ENCODE peak calls at places on chromosomes 4 and X, in ten cellular contexts. G, H, D, T, U, B, S, X, Q and V are unnamed samples.

GRCh38 chr4:11428701-11429571 is at the start of gene HS3ST1:
- DNase-seq in D (peak; percentile 93), Q (no peak), X (peak; percentile 11), B (no peak), G (no peak), T (peak; percentile 98), H (peak; percentile 79), S (no peak), U (peak; percentile 89), V (peak; percentile 91)

GRCh38 chr4:118712872-118713271 is 27.7 kb downstream of the METTL14 start:
- DNase-seq in T (peak; percentile 75), D (no peak), B (no peak), S (no peak), U (no peak), H (no peak), X (no peak), G (no peak), Q (no peak), V (no peak)

GRCh38 chrX:13091111-13091765 is 46.8 kb upstream of the FAM9C start:
- DNase-seq in X (no peak), U (no peak), H (no peak), S (no peak), Q (no peak), D (no peak), T (no peak), G (no peak), B (no peak), V (no peak)

GRCh38 chr4:82138376-82138775 is 235.4 kb downstream of the HNRNPD start:
- DNase-seq in T (peak; percentile 30), H (no peak), U (no peak), B (no peak), Q (peak; percentile 1), D (no peak), S (no peak), X (no peak), G (no peak), V (peak; percentile 15)

GRCh38 chr4:169583563-169583962 is 28.8 kb downstream of the NEK1 start:
- DNase-seq in S (no peak), X (no peak), D (no peak), B (no peak), U (no peak), H (no peak), T (no peak), G (no peak), Q (no peak), V (no peak)

GRCh38 chr4:146520894-146521542 is 722 bp downstream of the SLC10A7 start:
- DNase-seq in S (no peak), Q (peak; percentile 53), U (no peak), H (no peak), G (peak; percentile 6), T (peak; percentile 66), X (peak; percentile 37), D (no peak), B (peak; percentile 15), V (peak; percentile 39)

GRCh38 chrX:11540532-11541377 is 125.0 kb downstream of the ARHGAP6 start:
- DNase-seq in S (no peak), T (no peak), G (no peak), H (no peak), U (no peak), D (peak; percentile 38), Q (no peak), B (no peak), X (no peak), V (no peak)

GRCh38 chrX:103513476-103514108 is 5.7 kb downstream of the RAB40A start:
- DNase-seq in B (no peak), S (no peak), G (no peak), D (no peak), U (no peak), H (no peak), X (no peak), T (no peak), Q (no peak), V (no peak)

GRCh38 chrX:110212299-110212698 is 105.6 kb downstream of the AMMECR1 start:
- DNase-seq in B (no peak), H (no peak), T (no peak), Q (no peak), U (no peak), X (peak; percentile 39), S (no peak), G (no peak), D (no peak), V (no peak)

GRCh38 chr4:76830612-76831474 is 67.1 kb downstream of the SOWAHB start:
- DNase-seq in U (peak; percentile 72), H (no peak), Q (peak; percentile 87), G (peak; percentile 13), S (peak; percentile 59), T (peak; percentile 94), D (no peak), X (peak; percentile 22), B (no peak), V (peak; percentile 45)

GRCh38 chrX:31038585-31039326 is 33.1 kb downstream of the FTHL17 start:
- DNase-seq in U (no peak), T (peak; percentile 30), H (no peak), B (no peak), G (peak; percentile 1), S (peak; percentile 1), D (no peak), X (peak; percentile 42), Q (peak; percentile 26), V (peak; percentile 5)

GRCh38 chr4:60039908-60040307 is 1160.2 kb upstream of the ADGRL3 start:
- DNase-seq in U (no peak), D (no peak), S (no peak), H (no peak), T (no peak), Q (no peak), X (no peak), G (no peak), B (no peak), V (peak; percentile 83)

GRCh38 chr4:98293089-98293887 is 32.1 kb downstream of the RAP1GDS1 start:
- DNase-seq in X (no peak), H (no peak), T (no peak), G (no peak), D (no peak), B (no peak), Q (peak; percentile 22), S (no peak), U (no peak), V (no peak)

GRCh38 chrX:103442536-103442901 is 66.2 kb downstream of the BEX3 start:
- DNase-seq in D (no peak), H (peak; percentile 41), Q (no peak), T (no peak), X (no peak), B (no peak), S (peak; percentile 24), U (no peak), G (no peak), V (peak; percentile 71)

GRCh38 chr4:153421980-153422379 is 44.2 kb upstream of the TMEM131L start:
- DNase-seq in U (no peak), S (no peak), H (no peak), X (no peak), T (no peak), G (no peak), Q (no peak), D (no peak), B (no peak), V (no peak)

GRCh38 chrX:45716747-45717146 is 516.1 kb upstream of the DIPK2B start:
- DNase-seq in H (no peak), S (no peak), D (no peak), G (no peak), T (no peak), X (no peak), U (no peak), Q (no peak), B (no peak), V (no peak)

GRCh38 chr4:7185487-7186030 is 6.8 kb upstream of the SORCS2 start:
- DNase-seq in Q (no peak), D (no peak), T (no peak), B (no peak), U (peak; percentile 18), X (no peak), S (no peak), G (no peak), H (no peak), V (no peak)

GRCh38 chr4:14681330-14681729 is 321.0 kb upstream of the CPEB2 start:
- DNase-seq in D (no peak), G (no peak), X (no peak), H (no peak), U (no peak), T (no peak), S (no peak), B (no peak), Q (no peak), V (no peak)

GRCh38 chr4:116358633-116359222 is 726.6 kb downstream of the TRAM1L1 start:
- DNase-seq in T (peak; percentile 85), Q (peak; percentile 80), D (no peak), G (peak; percentile 13), H (peak; percentile 27), X (peak; percentile 60), U (no peak), S (peak; percentile 7), B (no peak), V (peak; percentile 74)

GRCh38 chr4:84826681-84827080 is 139.8 kb downstream of the WDFY3 start:
- DNase-seq in G (no peak), Q (no peak), B (no peak), T (no peak), U (no peak), H (no peak), X (no peak), D (no peak), S (no peak), V (no peak)

GRCh38 chrX:13692771-13693231 is 3.9 kb downstream of the RAB9A start:
- DNase-seq in S (no peak), T (peak; percentile 79), H (no peak), X (no peak), D (no peak), U (no peak), Q (no peak), B (no peak), G (no peak), V (no peak)

GRCh38 chr4:175678451-175678850 is 133.6 kb downstream of the GPM6A start:
- DNase-seq in G (no peak), B (no peak), Q (no peak), T (no peak), U (no peak), S (no peak), X (no peak), H (no peak), D (no peak), V (no peak)

GRCh38 chr4:73947239-73947985 is 34.4 kb downstream of the PF4 start:
- DNase-seq in Q (no peak), G (no peak), H (no peak), D (no peak), U (no peak), S (no peak), B (no peak), T (no peak), X (no peak), V (no peak)

GRCh38 chr4:73862357-73862756 is 6.8 kb upstream of the CXCL1 start:
- DNase-seq in S (no peak), U (no peak), H (no peak), T (peak; percentile 39), D (no peak), X (no peak), B (no peak), Q (no peak), G (no peak), V (no peak)